ENCODE peak calls at places on chromosomes 5 and 9, in ten cellular contexts. B, E, T, F, X, N, Y, O, U and W are unnamed samples.

GRCh38 chr5:50853151-50853550 is 186.7 kb downstream of the PARP8 start:
- DNase-seq in B (no peak), E (no peak), T (no peak), F (no peak), X (no peak), N (no peak), Y (no peak), O (no peak), U (peak), W (no peak)

GRCh38 chr5:1536298-1537165 is 12.8 kb upstream of the LPCAT1 start:
- DNase-seq in B (peak), E (peak), T (peak), F (no peak), X (peak), N (no peak), Y (no peak), O (peak), U (no peak), W (peak)

GRCh38 chr9:136117291-136118060 is 1.2 kb downstream of the TMEM250 start:
- DNase-seq in B (no peak), E (no peak), T (no peak), F (no peak), X (peak), N (peak), Y (no peak), O (peak), U (peak), W (no peak)

GRCh38 chr9:123860603-123861002 is 69.3 kb downstream of the DENND1A start:
- DNase-seq in B (no peak), E (no peak), T (no peak), F (no peak), X (no peak), N (no peak), Y (no peak), O (no peak), U (no peak), W (no peak)

GRCh38 chr5:130116431-130116830 is 212.2 kb downstream of the CHSY3 start:
- DNase-seq in B (no peak), E (no peak), T (no peak), F (no peak), X (no peak), N (no peak), Y (no peak), O (no peak), U (peak), W (no peak)

GRCh38 chr5:23721336-23721735 is 213.9 kb downstream of the PRDM9 start:
- DNase-seq in B (no peak), E (no peak), T (no peak), F (peak), X (no peak), N (no peak), Y (no peak), O (no peak), U (no peak), W (no peak)

GRCh38 chr5:132528866-132529634 is 14.3 kb downstream of the IL5 start:
- DNase-seq in B (no peak), E (no peak), T (no peak), F (no peak), X (no peak), N (no peak), Y (no peak), O (no peak), U (no peak), W (no peak)

GRCh38 chr9:92736816-92737606 is 27.6 kb downstream of the BICD2 start:
- DNase-seq in B (no peak), E (no peak), T (no peak), F (no peak), X (no peak), N (peak), Y (peak), O (no peak), U (no peak), W (no peak)

GRCh38 chr9:127194881-127195713 is 69.5 kb upstream of the GARNL3 start:
- DNase-seq in B (no peak), E (no peak), T (no peak), F (no peak), X (peak), N (no peak), Y (no peak), O (peak), U (no peak), W (no peak)

GRCh38 chr9:120970249-120970648 is 43.7 kb upstream of the TRAF1 start:
- DNase-seq in B (no peak), E (no peak), T (no peak), F (no peak), X (no peak), N (no peak), Y (no peak), O (peak), U (no peak), W (no peak)

GRCh38 chr9:128836509-128837145 is 7.0 kb upstream of the SPOUT1 start:
- DNase-seq in B (no peak), E (no peak), T (no peak), F (no peak), X (no peak), N (no peak), Y (no peak), O (no peak), U (no peak), W (no peak)

GRCh38 chr9:110391826-110392485 is 54.3 kb upstream of the TXNDC8 start:
- DNase-seq in B (no peak), E (no peak), T (no peak), F (no peak), X (no peak), N (no peak), Y (no peak), O (no peak), U (no peak), W (no peak)

GRCh38 chr9:70609542-70610286 is 195.3 kb upstream of the KLF9 start:
- DNase-seq in B (peak), E (no peak), T (no peak), F (peak), X (no peak), N (peak), Y (no peak), O (peak), U (peak), W (no peak)

GRCh38 chr5:135651156-135651555 is 72.4 kb upstream of the CXCL14 start:
- DNase-seq in B (no peak), E (peak), T (no peak), F (no peak), X (peak), N (peak), Y (no peak), O (peak), U (no peak), W (no peak)

GRCh38 chr9:124306098-124306735 is 48.5 kb downstream of the NEK6 start:
- DNase-seq in B (peak), E (peak), T (no peak), F (peak), X (peak), N (peak), Y (no peak), O (peak), U (no peak), W (no peak)

GRCh38 chr9:13607746-13608445 is 328.4 kb upstream of the MPDZ start:
- DNase-seq in B (no peak), E (no peak), T (no peak), F (no peak), X (no peak), N (no peak), Y (peak), O (peak), U (no peak), W (peak)

GRCh38 chr5:157611571-157612067 is 36.0 kb upstream of the ADAM19 start:
- DNase-seq in B (no peak), E (no peak), T (no peak), F (no peak), X (no peak), N (no peak), Y (no peak), O (no peak), U (no peak), W (no peak)

GRCh38 chr5:41686767-41687166 is 176.4 kb upstream of the PLCXD3 start:
- DNase-seq in B (no peak), E (no peak), T (no peak), F (no peak), X (no peak), N (no peak), Y (no peak), O (no peak), U (no peak), W (no peak)

GRCh38 chr9:95434116-95435073 is 82.4 kb downstream of the PTCH1 start:
- DNase-seq in B (no peak), E (no peak), T (no peak), F (no peak), X (no peak), N (no peak), Y (no peak), O (no peak), U (no peak), W (no peak)

GRCh38 chr9:34254141-34254913 is 74.7 kb downstream of the KIF24 start:
- DNase-seq in B (peak), E (peak), T (no peak), F (no peak), X (peak), N (peak), Y (no peak), O (peak), U (peak), W (no peak)

GRCh38 chr5:142592365-142592764 is 93.5 kb downstream of the FGF1 start:
- DNase-seq in B (no peak), E (no peak), T (no peak), F (no peak), X (no peak), N (no peak), Y (no peak), O (no peak), U (no peak), W (no peak)

GRCh38 chr5:172716796-172717313 is 54.1 kb downstream of the DUSP1 start:
- DNase-seq in B (peak), E (peak), T (peak), F (peak), X (peak), N (peak), Y (peak), O (peak), U (peak), W (peak)

GRCh38 chr9:74777136-74777879 is 110.4 kb downstream of the TRPM6 start:
- DNase-seq in B (peak), E (peak), T (peak), F (no peak), X (peak), N (peak), Y (peak), O (peak), U (peak), W (peak)

GRCh38 chr9:72205513-72205912 is 56.3 kb downstream of the GDA start:
- DNase-seq in B (no peak), E (no peak), T (no peak), F (no peak), X (no peak), N (no peak), Y (no peak), O (no peak), U (no peak), W (no peak)

GRCh38 chr5:56088967-56089829 is 94.4 kb upstream of the IL6ST start:
- DNase-seq in B (peak), E (peak), T (no peak), F (no peak), X (peak), N (peak), Y (no peak), O (peak), U (no peak), W (no peak)

GRCh38 chr5:68457298-68457697 is 241.7 kb downstream of the PIK3R1 start:
- DNase-seq in B (no peak), E (no peak), T (no peak), F (no peak), X (no peak), N (no peak), Y (no peak), O (no peak), U (no peak), W (no peak)

GRCh38 chr9:114852050-114852594 is 46.3 kb upstream of the TNFSF15 start:
- DNase-seq in B (peak), E (no peak), T (no peak), F (no peak), X (no peak), N (peak), Y (no peak), O (peak), U (no peak), W (no peak)

GRCh38 chr5:35114698-35115097 is 66.9 kb upstream of the AGXT2 start:
- DNase-seq in B (no peak), E (no peak), T (no peak), F (no peak), X (no peak), N (no peak), Y (no peak), O (no peak), U (no peak), W (no peak)

GRCh38 chr5:38556115-38556598 is 289 bp downstream of the LIFR start:
- DNase-seq in B (peak), E (peak), T (no peak), F (no peak), X (no peak), N (no peak), Y (no peak), O (peak), U (no peak), W (no peak)

GRCh38 chr5:141478321-141478945 is 2.7 kb downstream of the PCDHGC3 start:
- DNase-seq in B (no peak), E (no peak), T (no peak), F (no peak), X (no peak), N (no peak), Y (no peak), O (peak), U (no peak), W (peak)

GRCh38 chr9:122816163-122816867 is 12.1 kb downstream of the PDCL start:
- DNase-seq in B (peak), E (no peak), T (peak), F (no peak), X (no peak), N (no peak), Y (no peak), O (no peak), U (peak), W (no peak)

GRCh38 chr9:127202461-127203139 is 62.0 kb upstream of the GARNL3 start:
- DNase-seq in B (no peak), E (no peak), T (no peak), F (no peak), X (no peak), N (no peak), Y (no peak), O (peak), U (no peak), W (no peak)

GRCh38 chr9:99185904-99186303 is 35.8 kb downstream of the ALG2 start:
- DNase-seq in B (no peak), E (no peak), T (no peak), F (no peak), X (no peak), N (no peak), Y (peak), O (no peak), U (no peak), W (no peak)